ENCODE peak calls at places on chromosomes 12 and 14, in ten cellular contexts. Y is endothelial cell, O is WTC11, F is OCI-LY7, W is thoracic aorta, X is transverse colon, A is mesothelial cell of epicardium, J is neural crest cell, Z is H9, B is esophagus squamous epithelium. P is an unnamed sample.

GRCh38 chr12:98438826-98439225 is 76.6 kb upstream of the TMPO start:
- DNase-seq in Y (no peak), A (no peak), F (no peak), J (no peak), Z (no peak), B (no peak), O (no peak), W (no peak), X (no peak), P (peak; percentile 10)

GRCh38 chr14:104797112-104798044 is 1.8 kb upstream of the AKT1 start:
- DNase-seq in F (no peak), O (no peak), W (no peak), Z (no peak), A (no peak), X (peak; percentile 65), B (no peak), J (no peak), Y (no peak), P (no peak)

GRCh38 chr14:21924479-21924878 is 250.9 kb upstream of the OR4E1 start:
- DNase-seq in O (peak; percentile 18), Z (peak; percentile 46), J (no peak), A (no peak), B (no peak), W (no peak), F (peak; percentile 98), Y (no peak), X (peak; percentile 42), P (no peak)

GRCh38 chr14:86086962-86087361 is 557.0 kb downstream of the FLRT2 start:
- DNase-seq in X (no peak), A (no peak), B (no peak), Z (no peak), Y (no peak), J (no peak), F (no peak), O (no peak), W (no peak), P (no peak)

GRCh38 chr14:75418779-75419768 is 8.7 kb upstream of the JDP2 start:
- DNase-seq in X (peak; percentile 84), J (no peak), Y (peak; percentile 37), W (no peak), F (peak; percentile 74), Z (peak; percentile 92), A (no peak), O (peak; percentile 82), B (no peak), P (no peak)

GRCh38 chr12:78343657-78344056 is 513.0 kb downstream of the NAV3 start:
- DNase-seq in O (no peak), Y (no peak), W (no peak), X (no peak), J (no peak), F (no peak), B (no peak), Z (no peak), A (no peak), P (no peak)

GRCh38 chr12:65649126-65649525 is 175.2 kb upstream of the HMGA2 start:
- DNase-seq in W (peak; percentile 30), J (no peak), X (peak; percentile 19), Y (no peak), A (no peak), B (no peak), O (no peak), Z (no peak), F (no peak), P (no peak)

GRCh38 chr14:35470775-35471174 is 63.2 kb upstream of the INSM2 start:
- DNase-seq in F (no peak), B (no peak), W (no peak), A (no peak), Y (peak; percentile 27), J (no peak), X (no peak), O (peak; percentile 15), Z (no peak), P (no peak)

DNA sequence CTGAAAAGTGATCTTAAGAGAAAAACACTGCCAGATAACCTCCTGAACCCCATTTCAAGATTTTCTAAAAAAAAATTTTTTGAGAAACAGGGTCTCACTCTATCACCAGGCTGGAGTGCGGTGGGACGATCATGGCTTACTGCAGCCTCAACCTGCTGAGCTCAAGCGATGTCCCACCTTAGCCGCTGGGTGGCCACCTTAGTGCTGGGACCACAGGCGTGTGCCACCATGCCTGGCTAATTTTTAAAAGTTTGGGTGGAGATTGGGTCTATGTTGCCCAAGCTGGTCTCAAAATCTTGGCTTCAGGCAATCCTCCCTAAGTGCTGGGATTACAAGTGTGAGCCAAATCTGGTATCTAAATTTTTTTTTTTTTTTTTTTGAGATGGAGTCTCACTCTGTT is 3.4 kb downstream of the PNMA1 start:
- DNase-seq in X (no peak), W (no peak), A (no peak), J (no peak), B (no peak), Y (no peak), Z (peak; percentile 46), F (no peak), O (no peak), P (no peak)
- TF ChIP-seq CTCF in X (no peak), W (no peak), A (no peak), J (no peak), B (no peak), Y (no peak), Z (peak; percentile 41), F (no peak), O (no peak), P (peak; percentile 34)

DNA sequence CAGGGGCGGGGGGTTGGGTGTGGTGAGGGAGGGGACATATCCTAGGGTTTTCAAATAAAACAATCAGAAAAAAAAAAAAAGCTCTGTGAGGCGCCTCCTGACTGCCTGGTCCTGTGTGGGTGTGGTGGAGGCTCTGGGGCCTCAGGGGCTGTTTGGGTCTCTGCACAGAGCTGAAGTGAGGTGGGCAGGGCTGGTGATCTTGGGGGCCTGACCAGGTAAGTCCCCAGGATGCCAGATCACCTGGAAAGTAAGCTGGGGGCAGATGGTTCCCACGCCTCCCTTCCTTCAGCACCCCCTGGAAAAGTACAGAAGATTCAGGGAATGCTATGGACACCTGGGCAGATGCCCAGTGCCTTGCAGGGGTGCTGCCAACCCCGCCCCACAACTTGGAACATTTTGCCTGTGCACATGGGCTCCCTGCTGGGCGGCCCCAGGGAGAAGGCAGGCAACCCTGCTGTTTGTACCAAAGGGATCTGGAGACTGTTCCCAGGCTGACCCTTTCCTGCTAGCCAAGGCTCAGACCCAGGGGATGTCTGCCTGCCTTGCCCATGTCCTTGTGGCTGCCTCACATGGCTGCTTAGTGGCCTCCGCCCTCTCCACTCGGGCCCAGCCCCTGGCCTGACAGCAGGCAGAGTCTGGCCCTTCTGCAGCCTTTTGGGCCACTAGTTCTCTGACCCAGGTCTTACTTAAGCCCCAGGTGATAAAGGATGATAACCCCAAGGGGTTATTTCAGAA is 28.9 kb downstream of the CLSTN3 start:
- DNase-seq in O (no peak), B (no peak), F (no peak), Y (no peak), J (no peak), X (no peak), A (no peak), Z (no peak), W (no peak), P (no peak)
- TF ChIP-seq CTCF in O (no peak), B (no peak), F (no peak), Y (no peak), J (no peak), X (no peak), A (no peak), Z (no peak), W (no peak), P (no peak)

DNA sequence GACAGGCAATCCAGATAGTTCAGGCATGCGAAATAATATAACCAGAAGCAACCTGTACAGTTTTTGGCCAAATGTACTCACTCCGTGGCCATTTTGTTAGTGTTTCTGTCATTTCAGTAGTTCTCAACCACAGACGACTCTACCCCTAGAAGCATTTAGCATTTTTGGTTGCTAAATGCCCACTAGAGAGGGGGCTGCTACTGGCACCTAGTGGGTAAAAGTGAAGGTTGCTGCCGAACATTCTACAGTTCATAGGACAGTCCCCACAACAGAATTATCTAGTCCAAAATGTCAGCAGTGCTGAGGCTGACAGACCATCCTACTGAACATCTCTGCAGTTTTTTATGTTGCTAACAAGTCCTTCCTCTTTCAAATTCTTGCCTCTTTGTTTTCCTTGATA is 107.4 kb downstream of the TSHR start:
- DNase-seq in A (no peak), O (peak; percentile 30), Z (peak; percentile 44), X (no peak), B (no peak), F (peak; percentile 72), Y (peak; percentile 23), J (no peak), W (no peak), P (no peak)
- TF ChIP-seq CTCF in A (no peak), O (peak; percentile 35), Z (peak; percentile 71), X (no peak), B (no peak), F (peak; percentile 87), Y (no peak), J (peak; percentile 48), W (no peak), P (peak; percentile 62)

DNA sequence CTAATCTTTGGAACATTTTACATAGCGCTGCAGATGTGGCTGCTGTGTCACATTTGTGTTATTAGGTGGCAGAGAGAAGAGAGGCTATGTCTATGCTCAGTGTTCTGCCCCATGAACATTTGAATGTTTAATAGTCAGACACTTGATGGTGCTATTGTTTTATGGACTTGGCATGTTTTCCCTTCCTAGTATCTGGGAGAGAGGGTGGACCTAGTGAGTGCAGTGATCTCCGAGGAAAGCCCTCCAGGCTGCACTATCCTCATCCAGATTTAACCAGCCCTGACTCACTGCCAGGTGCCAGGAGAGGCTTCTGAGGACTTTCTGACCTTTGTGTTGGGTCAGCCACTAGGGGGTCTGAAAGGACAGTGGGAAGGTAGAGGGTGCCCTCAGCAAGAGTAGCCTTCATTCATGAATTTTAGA is 24.3 kb downstream of the ZFC3H1 start:
- DNase-seq in O (no peak), X (no peak), B (no peak), Z (peak; percentile 37), F (peak; percentile 31), Y (peak; percentile 13), A (no peak), W (no peak), J (no peak), P (no peak)
- TF ChIP-seq CTCF in O (no peak), X (no peak), B (no peak), Z (peak; percentile 41), F (peak; percentile 73), Y (no peak), A (no peak), W (no peak), J (no peak), P (no peak)

DNA sequence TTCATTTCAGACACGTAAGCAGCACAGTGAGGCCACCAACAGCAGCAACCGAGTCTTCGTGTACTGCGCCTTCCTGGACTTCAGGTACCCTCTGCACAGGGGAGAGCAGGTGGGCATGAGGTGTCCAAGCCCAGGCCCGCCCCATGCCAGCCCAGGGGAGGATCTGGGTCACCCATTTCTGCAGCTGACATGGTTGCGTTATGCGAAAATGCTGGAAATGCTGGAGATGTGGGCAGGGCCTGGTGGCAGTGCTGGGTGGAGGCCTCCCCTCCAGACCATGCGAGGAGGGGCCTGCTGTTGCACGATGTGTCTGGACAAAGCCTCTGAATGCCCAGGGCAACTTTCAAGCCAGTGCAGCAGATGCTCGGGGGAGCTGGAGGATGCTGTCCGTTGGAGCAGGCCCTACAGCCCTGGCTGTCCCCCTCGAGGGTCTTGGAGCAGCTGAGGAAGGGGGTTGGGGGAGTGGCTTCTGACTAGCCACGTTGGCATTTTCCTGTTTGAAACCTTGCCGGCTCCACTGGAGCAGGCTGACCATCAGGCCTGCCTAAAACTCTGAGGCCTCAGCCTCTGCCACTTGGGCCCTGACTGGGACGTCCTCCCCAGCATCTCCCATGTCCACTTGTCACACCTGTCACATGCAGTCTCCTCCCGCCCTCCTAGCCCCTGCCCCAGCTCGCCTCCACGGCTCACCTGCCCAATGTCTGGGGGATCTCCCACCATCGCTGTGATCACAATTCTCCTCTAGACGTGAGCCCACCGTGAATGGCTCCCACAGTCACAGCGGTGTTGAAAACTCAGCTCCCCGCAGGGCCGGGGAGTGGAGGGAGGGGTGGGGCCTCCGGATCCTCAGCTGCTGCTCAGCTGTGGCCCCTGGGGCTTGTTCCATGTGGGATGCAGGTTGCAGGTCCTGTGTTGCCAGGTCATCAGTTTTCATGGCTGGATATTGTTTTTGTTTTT is 123.4 kb downstream of the ADGRD1 start:
- DNase-seq in A (no peak), X (no peak), B (no peak), W (no peak), Y (no peak), Z (peak; percentile 27), F (no peak), O (no peak), J (no peak), P (peak; percentile 55)
- TF ChIP-seq CTCF in A (no peak), X (no peak), B (no peak), W (no peak), Y (no peak), Z (no peak), F (no peak), O (no peak), J (no peak), P (no peak)

P was measured in type B pancreatic cell.